ENCODE peak calls at places on chromosomes 12 and 14, in ten cellular contexts. G is nephron progenitor cell; H is activated CD4-positive, CD25-positive, alpha-beta regulatory T cell; I is stimulated activated CD4-positive, alpha-beta T cell treated with anti-CD3 and anti-CD28 coated beads, Interleukin-4, amount 100 ng/mL, for 4 hours; Z is ovary; N is NCI-H1105 treated with DMSO at 0.1 percent for 48 hours; K is activated CD4-positive, alpha-beta T cell treated with anti-CD3 and anti-CD28 coated beads for 36 hours; J is HFFc6; V is substantia nigra; M is fibroblast of pulmonary artery. T is an unnamed sample.

GRCh38 chr12:49033611-49034286 is 15.2 kb upstream of the PRKAG1 start:
- DNase-seq in G (no peak), H (no peak), I (no peak), Z (peak), N (no peak), K (no peak), J (no peak), V (no peak), M (no peak), T (peak)

GRCh38 chr14:78090820-78091219 is 79.4 kb upstream of the NRXN3 start:
- DNase-seq in G (no peak), H (no peak), I (no peak), Z (no peak), N (no peak), K (no peak), J (no peak), V (no peak), M (no peak), T (no peak)

GRCh38 chr12:75505706-75506312 is 5.6 kb downstream of the KRR1 start:
- DNase-seq in G (no peak), H (no peak), I (no peak), Z (no peak), N (peak), K (no peak), J (peak), V (no peak), M (peak), T (no peak)

GRCh38 chr12:2739832-2740641 is 54.7 kb upstream of the FKBP4 start:
- DNase-seq in G (peak), H (no peak), I (no peak), Z (no peak), N (peak), K (no peak), J (peak), V (no peak), M (peak), T (no peak)

GRCh38 chr14:38171197-38171596 is 36.5 kb upstream of the SSTR1 start:
- DNase-seq in G (no peak), H (no peak), I (no peak), Z (no peak), N (peak), K (no peak), J (peak), V (no peak), M (no peak), T (no peak)

GRCh38 chr12:42332301-42332894 is 6.4 kb downstream of the PPHLN1 start:
- DNase-seq in G (no peak), H (no peak), I (no peak), Z (no peak), N (peak), K (peak), J (peak), V (no peak), M (peak), T (no peak)

GRCh38 chr14:90566481-90566880 is 169.7 kb downstream of the CALM1 start:
- DNase-seq in G (no peak), H (no peak), I (no peak), Z (no peak), N (no peak), K (no peak), J (no peak), V (no peak), M (no peak), T (no peak)

GRCh38 chr12:11105546-11105945 is 13.4 kb upstream of the TAS2R43 start:
- DNase-seq in G (no peak), H (no peak), I (no peak), Z (no peak), N (no peak), K (no peak), J (no peak), V (no peak), M (no peak), T (no peak)

GRCh38 chr12:112190626-112191025 is 65.3 kb downstream of the TRAFD1 start:
- DNase-seq in G (no peak), H (no peak), I (no peak), Z (no peak), N (peak), K (no peak), J (no peak), V (no peak), M (no peak), T (no peak)

GRCh38 chr12:59916988-59917387 is 321.2 kb downstream of the SLC16A7 start:
- DNase-seq in G (no peak), H (no peak), I (no peak), Z (no peak), N (no peak), K (no peak), J (no peak), V (no peak), M (no peak), T (no peak)

GRCh38 chr12:69639400-69640016 is 28.8 kb upstream of the LRRC10 start:
- DNase-seq in G (peak), H (peak), I (peak), Z (peak), N (peak), K (peak), J (peak), V (peak), M (peak), T (peak)

GRCh38 chr12:109464642-109465351 is 12.3 kb downstream of the KCTD10 start:
- DNase-seq in G (no peak), H (no peak), I (no peak), Z (no peak), N (no peak), K (no peak), J (no peak), V (no peak), M (peak), T (no peak)

GRCh38 chr12:119444462-119445044 is 110.0 kb downstream of the CCDC60 start:
- DNase-seq in G (peak), H (no peak), I (peak), Z (peak), N (peak), K (peak), J (peak), V (no peak), M (peak), T (no peak)

GRCh38 chr12:87116778-87117177 is 860.6 kb upstream of the MGAT4C start:
- DNase-seq in G (no peak), H (no peak), I (no peak), Z (no peak), N (no peak), K (no peak), J (no peak), V (no peak), M (no peak), T (no peak)

GRCh38 chr12:119780786-119781434 is 96.2 kb downstream of the CIT start:
- DNase-seq in G (peak), H (no peak), I (no peak), Z (no peak), N (peak), K (no peak), J (peak), V (no peak), M (peak), T (peak)

GRCh38 chr12:53160673-53161072 is 19.8 kb upstream of the ZNF740 start:
- DNase-seq in G (no peak), H (no peak), I (no peak), Z (no peak), N (no peak), K (no peak), J (no peak), V (no peak), M (no peak), T (no peak)

GRCh38 chr12:50249464-50250229 is 33.7 kb downstream of the LIMA1 start:
- DNase-seq in G (no peak), H (no peak), I (no peak), Z (no peak), N (no peak), K (peak), J (no peak), V (no peak), M (no peak), T (no peak)

GRCh38 chr14:58426819-58427288 is 477 bp downstream of the TIMM9 start:
- DNase-seq in G (peak), H (peak), I (peak), Z (peak), N (peak), K (peak), J (peak), V (peak), M (peak), T (peak)

GRCh38 chr12:47206450-47206830 is 126.7 kb upstream of the AMIGO2 start:
- DNase-seq in G (no peak), H (no peak), I (no peak), Z (no peak), N (no peak), K (peak), J (no peak), V (no peak), M (no peak), T (no peak)

GRCh38 chr14:36094963-36095362 is 81.6 kb downstream of the PTCSC3 start:
- DNase-seq in G (no peak), H (no peak), I (no peak), Z (no peak), N (no peak), K (no peak), J (no peak), V (no peak), M (no peak), T (no peak)

GRCh38 chr14:36397357-36397756 is 76.9 kb upstream of the MBIP start:
- DNase-seq in G (no peak), H (no peak), I (no peak), Z (no peak), N (no peak), K (no peak), J (no peak), V (no peak), M (no peak), T (no peak)

GRCh38 chr12:20528208-20528607 is 159.9 kb downstream of the PDE3A start:
- DNase-seq in G (no peak), H (no peak), I (no peak), Z (no peak), N (no peak), K (no peak), J (no peak), V (no peak), M (no peak), T (no peak)

GRCh38 chr14:24078146-24078545 is 6.8 kb downstream of the CPNE6 start:
- DNase-seq in G (no peak), H (no peak), I (no peak), Z (no peak), N (no peak), K (no peak), J (no peak), V (no peak), M (no peak), T (no peak)

GRCh38 chr12:63498239-63498638 is 170.1 kb downstream of the DPY19L2 start:
- DNase-seq in G (no peak), H (no peak), I (no peak), Z (no peak), N (no peak), K (no peak), J (no peak), V (no peak), M (no peak), T (no peak)

GRCh38 chr12:34287437-34287836 is 265.1 kb downstream of the ALG10 start:
- DNase-seq in G (no peak), H (no peak), I (no peak), Z (no peak), N (no peak), K (no peak), J (no peak), V (no peak), M (no peak), T (no peak)

GRCh38 chr12:102371177-102371576 is 109.2 kb downstream of the IGF1 start:
- DNase-seq in G (no peak), H (no peak), I (no peak), Z (no peak), N (no peak), K (peak), J (no peak), V (no peak), M (no peak), T (no peak)

GRCh38 chr14:102279688-102280348 is 25.1 kb downstream of the MOK start:
- DNase-seq in G (no peak), H (no peak), I (no peak), Z (no peak), N (no peak), K (peak), J (peak), V (no peak), M (peak), T (no peak)

GRCh38 chr14:68675233-68675577 is 117.7 kb downstream of the ZFP36L1 start:
- DNase-seq in G (no peak), H (no peak), I (no peak), Z (no peak), N (no peak), K (no peak), J (peak), V (no peak), M (no peak), T (no peak)

GRCh38 chr14:72549026-72549425 is 344.9 kb downstream of the DPF3 start:
- DNase-seq in G (no peak), H (no peak), I (no peak), Z (no peak), N (no peak), K (no peak), J (no peak), V (no peak), M (no peak), T (no peak)

GRCh38 chr14:105118646-105119409 is 49.7 kb downstream of the JAG2 start:
- DNase-seq in G (no peak), H (no peak), I (no peak), Z (no peak), N (no peak), K (no peak), J (no peak), V (no peak), M (no peak), T (peak)

GRCh38 chr14:77123381-77124344 is 17.9 kb downstream of the ZDHHC22 start:
- DNase-seq in G (no peak), H (no peak), I (no peak), Z (no peak), N (peak), K (peak), J (no peak), V (peak), M (peak), T (peak)

GRCh38 chr12:97713217-97713616 is 250.6 kb downstream of the RMST start:
- DNase-seq in G (no peak), H (no peak), I (no peak), Z (no peak), N (no peak), K (no peak), J (no peak), V (no peak), M (no peak), T (no peak)

GRCh38 chr14:54564799-54565235 is 2.1 kb upstream of the SAMD4A start:
- DNase-seq in G (no peak), H (no peak), I (no peak), Z (no peak), N (peak), K (no peak), J (peak), V (no peak), M (peak), T (no peak)

GRCh38 chr12:120229583-120230325 is 28.8 kb upstream of the RPLP0 start:
- DNase-seq in G (no peak), H (no peak), I (no peak), Z (no peak), N (no peak), K (no peak), J (peak), V (no peak), M (peak), T (no peak)

GRCh38 chr12:74903522-74903921 is 306.1 kb downstream of the KCNC2 start:
- DNase-seq in G (no peak), H (no peak), I (no peak), Z (no peak), N (no peak), K (peak), J (no peak), V (no peak), M (no peak), T (no peak)

GRCh38 chr14:69989622-69990021 is 110.4 kb downstream of the SMOC1 start:
- DNase-seq in G (no peak), H (no peak), I (no peak), Z (no peak), N (no peak), K (no peak), J (no peak), V (no peak), M (no peak), T (no peak)

T was measured in sciatic nerve.